ENCODE peak calls at places on chromosomes 16 and 17, in six cellular contexts. D is IMR-90, J is AG09309, T is heart right ventricle, H is lower leg skin, N is neural progenitor cell. L is an unnamed sample.
A peak's percentile ranks its signal among the peaks of the same experiment; 100 is the strongest.

GRCh38 chr17:65155622-65156021 is 18.5 kb downstream of the RGS9 start:
- DNase-seq in J (no peak), D (no peak), N (no peak), H (no peak), T (no peak), L (no peak)

GRCh38 chr16:88901718-88902337 is 35.4 kb upstream of the PABPN1L start:
- DNase-seq in H (no peak), N (no peak), J (no peak), D (no peak), T (no peak), L (no peak)

GRCh38 chr16:64545769-64546168 is 576.1 kb downstream of the CDH11 start:
- DNase-seq in N (no peak), H (no peak), D (no peak), J (no peak), T (no peak), L (no peak)

GRCh38 chr17:8865385-8865784 is 2.1 kb downstream of the PIK3R6 start:
- DNase-seq in N (no peak), T (no peak), D (no peak), J (no peak), H (peak; percentile 20), L (no peak)

GRCh38 chr16:30054451-30054850 is 11.1 kb upstream of the ALDOA start:
- DNase-seq in T (no peak), D (no peak), J (no peak), N (no peak), H (no peak), L (no peak)

GRCh38 chr17:74350486-74350885 is 11.2 kb downstream of the BTBD17 start:
- DNase-seq in T (no peak), J (no peak), N (no peak), D (no peak), H (no peak), L (no peak)

GRCh38 chr17:21823130-21823529 is 130.8 kb downstream of the KCNJ18 start:
- DNase-seq in D (no peak), J (no peak), N (no peak), T (no peak), H (no peak), L (no peak)

GRCh38 chr16:23324727-23325126 is 22.6 kb downstream of the SCNN1B start:
- DNase-seq in D (no peak), J (no peak), N (no peak), T (peak; percentile 47), H (peak; percentile 86), L (no peak)

GRCh38 chr17:32584792-32585191 is 98.0 kb downstream of the CDK5R1 start:
- DNase-seq in H (no peak), T (no peak), D (no peak), N (no peak), J (no peak), L (no peak)

GRCh38 chr17:62791235-62792121 is 16.6 kb downstream of the MARCHF10 start:
- DNase-seq in D (peak; percentile 95), T (no peak), N (no peak), H (peak; percentile 23), J (peak; percentile 76), L (peak; percentile 84)

GRCh38 chr17:44599298-44600175 is 42.3 kb downstream of the FZD2 start:
- DNase-seq in T (peak; percentile 42), N (peak; percentile 70), D (peak; percentile 99), H (no peak), J (peak; percentile 78), L (peak; percentile 38)

GRCh38 chr16:49015189-49015540 is 266.5 kb downstream of the CBLN1 start:
- DNase-seq in N (peak; percentile 35), D (no peak), H (peak; percentile 72), T (no peak), J (no peak), L (no peak)

GRCh38 chr16:19831678-19832077 is 53.0 kb downstream of the GPRC5B start:
- DNase-seq in H (no peak), N (no peak), D (peak; percentile 89), J (no peak), T (peak; percentile 15), L (peak; percentile 41)

GRCh38 chr17:39450051-39450450 is 1.0 kb downstream of the MED1 start:
- DNase-seq in D (no peak), N (no peak), J (no peak), H (peak; percentile 80), T (no peak), L (no peak)

GRCh38 chr17:31251618-31252328 is 45.3 kb downstream of the OMG start:
- DNase-seq in H (no peak), T (no peak), D (no peak), N (no peak), J (no peak), L (no peak)

GRCh38 chr16:24273511-24273910 is 17.4 kb downstream of the CACNG3 start:
- DNase-seq in H (no peak), T (no peak), D (peak; percentile 17), N (no peak), J (no peak), L (no peak)

GRCh38 chr16:30066882-30067583 is 1.5 kb downstream of the ALDOA start:
- DNase-seq in T (peak; percentile 59), J (no peak), N (no peak), D (no peak), H (no peak), L (no peak)

GRCh38 chr17:14113137-14113536 is 43.8 kb downstream of the COX10 start:
- DNase-seq in D (no peak), J (no peak), H (no peak), N (no peak), T (no peak), L (no peak)

GRCh38 chr16:66477028-66477515 is 50.0 kb downstream of the BEAN1 start:
- DNase-seq in J (no peak), H (peak; percentile 65), N (no peak), D (no peak), T (no peak), L (no peak)

GRCh38 chr17:77145209-77145608 is 4.4 kb downstream of the SEC14L1 start:
- DNase-seq in D (no peak), N (no peak), J (no peak), H (no peak), T (no peak), L (no peak)

GRCh38 chr17:67052720-67053437 is 8.5 kb downstream of the CACNG1 start:
- DNase-seq in N (no peak), D (no peak), H (peak; percentile 68), T (no peak), J (no peak), L (no peak)

GRCh38 chr17:32794533-32795246 is 82.2 kb downstream of the MYO1D start:
- DNase-seq in T (no peak), D (no peak), J (no peak), N (no peak), H (no peak), L (no peak)

GRCh38 chr17:7475764-7476422 is 3.5 kb downstream of the ZBTB4 start:
- DNase-seq in J (no peak), H (peak; percentile 95), N (no peak), D (peak; percentile 41), T (peak; percentile 71), L (no peak)

GRCh38 chr17:73359987-73360410 is 48.2 kb upstream of the CDC42EP4 start:
- DNase-seq in H (no peak), J (no peak), T (no peak), N (peak; percentile 65), D (no peak), L (no peak)

DNA sequence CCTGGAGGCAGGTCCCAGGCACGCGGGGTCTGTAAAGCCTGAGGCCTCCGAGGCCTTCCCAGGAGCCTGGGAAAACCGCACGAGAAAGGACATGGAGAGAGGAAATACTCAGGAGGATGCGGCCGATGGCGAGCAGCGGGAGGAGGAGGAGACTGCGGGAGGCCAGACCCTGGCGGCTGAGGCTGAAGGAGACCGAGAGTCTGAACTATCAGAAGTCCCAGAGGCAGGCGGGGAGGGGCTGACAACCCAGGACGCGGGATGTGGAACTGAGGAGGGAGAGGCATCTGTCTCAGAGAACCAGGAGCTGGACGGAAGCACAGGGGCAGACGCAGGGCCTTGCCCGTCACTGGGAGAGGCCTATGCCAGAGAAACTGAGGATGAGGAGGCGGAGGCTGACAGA is 2.4 kb downstream of the APOBR start:
- DNase-seq in T (no peak), N (no peak), H (no peak), J (no peak), D (no peak), L (no peak)
- H3K4me3 ChIP-seq in T (no peak overlapping the region), N (no peak overlapping the region), H (no peak overlapping the region), J (no peak overlapping the region), D (no peak overlapping the region), L (no peak overlapping the region)

GRCh38 chr16:86198201-86199118 is 299.5 kb downstream of the IRF8 start:
- DNase-seq in H (peak; percentile 56), D (no peak), J (no peak), T (no peak), N (peak; percentile 48), L (no peak)

GRCh38 chr16:86199182-86199581 is 300.2 kb downstream of the IRF8 start:
- DNase-seq in N (no peak), J (no peak), T (no peak), H (no peak), D (peak; percentile 18), L (no peak)

GRCh38 chr16:86193528-86194193 is 294.7 kb downstream of the IRF8 start:
- DNase-seq in N (no peak), D (no peak), T (no peak), J (no peak), H (no peak), L (no peak)

GRCh38 chr16:86195863-86196630 is 297.1 kb downstream of the IRF8 start:
- DNase-seq in J (no peak), D (no peak), N (peak; percentile 73), T (no peak), H (no peak), L (no peak)

GRCh38 chr16:86196687-86197391 is 297.9 kb downstream of the IRF8 start:
- DNase-seq in D (no peak), N (no peak), H (no peak), T (no peak), J (no peak), L (no peak)
- H3K4me3 ChIP-seq in D (no peak overlapping the region), N (no peak overlapping the region), H (no peak overlapping the region), T (no peak overlapping the region), J (no peak overlapping the region), L (no peak overlapping the region)

GRCh38 chr17:16585796-16586195 is 16.8 kb upstream of the ZNF287 start:
- DNase-seq in J (no peak), T (no peak), N (no peak), D (no peak), H (no peak), L (no peak)

GRCh38 chr17:16589097-16589969 is 20.3 kb upstream of the ZNF287 start:
- DNase-seq in T (peak; percentile 89), H (peak; percentile 98), N (peak; percentile 97), J (peak; percentile 27), D (peak; percentile 78), L (peak; percentile 4)

GRCh38 chr17:16584273-16584995 is 15.4 kb upstream of the ZNF287 start:
- DNase-seq in D (peak; percentile 74), N (peak; percentile 95), T (peak; percentile 95), H (peak; percentile 98), J (peak; percentile 50), L (peak; percentile 4)

GRCh38 chr17:16583781-16584180 is 14.8 kb upstream of the ZNF287 start:
- DNase-seq in D (no peak), H (no peak), J (no peak), T (no peak), N (no peak), L (no peak)
- H3K4me3 ChIP-seq in D (no peak overlapping the region), H (no peak overlapping the region), J (no peak overlapping the region), T (peak overlapping the region; percentile 17), N (peak overlapping the region; percentile 39), L (no peak overlapping the region)

GRCh38 chr17:50249887-50250286 is 24.4 kb upstream of the TMEM92 start:
- DNase-seq in J (no peak), T (no peak), N (no peak), H (no peak), D (no peak), L (no peak)

GRCh38 chr17:50244771-50245170 is 29.5 kb upstream of the TMEM92 start:
- DNase-seq in D (no peak), J (no peak), N (no peak), H (no peak), T (no peak), L (no peak)

GRCh38 chr17:50248255-50248654 is 26.0 kb upstream of the TMEM92 start:
- DNase-seq in H (no peak), N (no peak), J (no peak), T (no peak), D (no peak), L (no peak)
- H3K4me3 ChIP-seq in H (no peak overlapping the region), N (no peak overlapping the region), J (no peak overlapping the region), T (no peak overlapping the region), D (no peak overlapping the region), L (no peak overlapping the region)